ENCODE peak calls at places on chromosomes 5 and 9, in four cellular contexts. H, X, N and U are unnamed samples. For H3K27me3 and H3K9me2, the result is how much of the 10 kb centered on the place peaks cover.

GRCh38 chr5:160359816-160360215 is 10.6 kb downstream of the C1QTNF2 start:
- DNase-seq in H (no peak), X (peak), N (no peak), U (no peak)

GRCh38 chr9:110777201-110777842 is 108.7 kb downstream of the MUSK start:
- DNase-seq in H (no peak), X (no peak), N (no peak), U (no peak)

GRCh38 chr5:125059255-125060050 is 313.0 kb upstream of the ZNF608 start:
- DNase-seq in H (peak), X (no peak), N (no peak), U (no peak)

GRCh38 chr5:32325067-32325466 is 12.3 kb upstream of the MTMR12 start:
- DNase-seq in H (no peak), X (no peak), N (no peak), U (no peak)

GRCh38 chr5:150641006-150641570 is 628 bp downstream of the SYNPO start:
- DNase-seq in H (no peak), X (no peak), N (peak), U (peak)

GRCh38 chr9:131704195-131704983 is 35.5 kb downstream of the RAPGEF1 start:
- DNase-seq in H (no peak), X (no peak), N (peak), U (no peak)

GRCh38 chr9:121652037-121652837 is 803 bp downstream of the DAB2IP start:
- DNase-seq in H (no peak), X (peak), N (no peak), U (no peak)

GRCh38 chr5:55920784-55921183 is 69.6 kb downstream of the IL31RA start:
- DNase-seq in H (no peak), X (peak), N (peak), U (no peak)

GRCh38 chr5:162485666-162486292 is 418.2 kb downstream of the GABRG2 start:
- DNase-seq in H (no peak), X (peak), N (no peak), U (no peak)

GRCh38 chr5:141783599-141784296 is 94.5 kb downstream of the PCDH1 start:
- DNase-seq in H (no peak), X (peak), N (no peak), U (peak)

GRCh38 chr9:133754187-133754586 is 16.0 kb upstream of the SARDH start:
- DNase-seq in H (no peak), X (no peak), N (no peak), U (no peak)

GRCh38 chr9:114606597-114607207 is 4.4 kb upstream of the TMEM268 start:
- DNase-seq in H (no peak), X (no peak), N (no peak), U (no peak)

GRCh38 chr5:72465601-72466563 is 41.3 kb downstream of the ZNF366 start:
- DNase-seq in H (no peak), X (no peak), N (peak), U (no peak)

GRCh38 chr5:9617191-9617590 is 13.0 kb downstream of the TAS2R1 start:
- DNase-seq in H (no peak), X (no peak), N (peak), U (no peak)

GRCh38 chr5:155898284-155898683 is 428.7 kb upstream of the SGCD start:
- DNase-seq in H (no peak), X (no peak), N (no peak), U (no peak)

GRCh38 chr5:68911840-68912690 is 181.7 kb upstream of the SLC30A5 start:
- DNase-seq in H (no peak), X (no peak), N (peak), U (no peak)

GRCh38 chr5:128736567-128736966 is 198.5 kb upstream of the FBN2 start:
- DNase-seq in H (peak), X (peak), N (peak), U (no peak)

GRCh38 chr5:1380011-1380817 is 35.3 kb upstream of the CLPTM1L start:
- DNase-seq in H (no peak), X (peak), N (no peak), U (no peak)

GRCh38 chr9:69339620-69340019 is 14.6 kb downstream of the ENTREP1 start:
- DNase-seq in H (no peak), X (peak), N (no peak), U (no peak)

DNA sequence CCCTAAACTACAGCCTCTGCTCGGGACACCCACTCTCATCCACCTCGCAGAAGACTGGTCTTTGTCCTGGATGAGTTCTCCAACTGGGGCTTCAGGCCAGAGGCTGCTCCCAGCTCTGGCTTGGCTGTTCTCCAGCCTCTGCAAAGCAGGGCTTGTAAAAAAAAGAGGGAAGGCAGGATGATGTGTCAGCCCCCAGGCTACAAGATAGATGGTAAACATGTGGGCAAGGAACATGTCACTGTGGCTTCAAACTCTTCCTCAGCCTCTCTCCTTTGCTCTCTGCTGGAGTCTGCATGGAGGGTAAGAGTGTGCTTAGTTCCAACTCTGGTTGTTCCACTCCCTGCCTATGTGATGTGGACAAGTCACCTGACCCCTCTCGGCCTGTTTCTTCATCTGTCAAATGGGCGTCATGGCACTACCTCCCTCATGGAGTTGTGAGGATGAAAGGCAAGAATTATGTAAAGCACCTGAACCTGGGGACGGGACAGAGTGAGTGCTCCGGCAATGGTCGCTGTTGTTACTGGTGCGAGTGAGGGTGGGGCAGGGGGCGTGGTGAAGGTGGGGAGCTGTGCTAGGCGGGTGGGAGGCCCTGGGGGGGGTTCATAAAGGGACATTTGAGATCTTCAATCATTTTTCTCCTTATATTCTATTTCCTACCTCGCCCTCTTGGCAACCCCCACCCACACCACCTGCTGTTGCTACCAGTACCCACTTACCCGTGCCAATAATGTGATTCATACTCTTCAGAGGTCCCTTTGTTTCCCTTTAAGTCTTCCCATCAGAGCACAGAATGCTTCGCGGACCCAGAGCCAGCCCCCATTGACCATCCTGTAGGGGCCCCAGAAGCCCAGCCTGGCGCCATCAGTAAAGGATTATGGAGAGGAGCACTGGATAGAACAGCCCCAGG is 6.8 kb upstream of the ZNF79 start:
- DNase-seq in H (no peak), X (no peak), N (peak), U (peak)
- H2AFZ ChIP-seq in H (no peak), X (no peak), N (no peak), U (no peak)

DNA sequence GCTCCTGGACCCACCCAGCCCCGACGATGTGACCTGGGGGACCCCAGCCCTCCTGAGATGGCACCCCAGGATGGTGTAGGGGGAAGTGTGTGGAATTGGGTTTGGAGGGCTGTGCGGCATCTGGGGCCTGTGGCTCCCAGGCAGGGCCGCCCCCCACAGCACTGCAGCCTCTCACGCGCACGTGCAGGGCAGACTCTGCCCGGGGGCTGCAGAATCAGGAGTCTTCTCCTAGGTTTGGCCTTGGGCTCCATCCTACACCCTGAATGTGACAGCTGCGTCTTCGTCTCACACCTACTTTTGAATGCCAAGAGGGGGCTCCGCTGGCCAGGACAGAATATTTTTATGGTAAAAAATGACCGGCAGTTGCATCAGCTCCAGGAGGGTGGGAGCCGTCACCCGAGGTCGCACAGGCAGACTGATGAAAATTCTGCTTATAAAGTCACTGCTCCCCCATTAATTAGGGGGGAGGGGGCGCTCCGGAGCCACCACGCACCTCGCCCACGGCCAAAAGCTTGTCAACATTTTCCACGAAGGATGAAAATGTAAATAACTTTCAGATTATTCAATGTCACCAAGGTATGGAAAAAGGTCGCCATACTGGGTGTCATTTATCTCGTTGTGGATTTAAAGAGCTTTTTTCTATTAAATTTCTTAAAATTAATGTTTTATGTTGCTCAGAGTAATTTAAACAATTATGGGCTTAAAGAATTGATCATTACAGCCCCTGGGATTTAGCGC is 13.2 kb downstream of the LHX3 start:
- DNase-seq in H (no peak), X (peak), N (no peak), U (no peak)
- H3K27me3 ChIP-seq in H (under half), X (half or more), N (under half), U (under half)

DNA sequence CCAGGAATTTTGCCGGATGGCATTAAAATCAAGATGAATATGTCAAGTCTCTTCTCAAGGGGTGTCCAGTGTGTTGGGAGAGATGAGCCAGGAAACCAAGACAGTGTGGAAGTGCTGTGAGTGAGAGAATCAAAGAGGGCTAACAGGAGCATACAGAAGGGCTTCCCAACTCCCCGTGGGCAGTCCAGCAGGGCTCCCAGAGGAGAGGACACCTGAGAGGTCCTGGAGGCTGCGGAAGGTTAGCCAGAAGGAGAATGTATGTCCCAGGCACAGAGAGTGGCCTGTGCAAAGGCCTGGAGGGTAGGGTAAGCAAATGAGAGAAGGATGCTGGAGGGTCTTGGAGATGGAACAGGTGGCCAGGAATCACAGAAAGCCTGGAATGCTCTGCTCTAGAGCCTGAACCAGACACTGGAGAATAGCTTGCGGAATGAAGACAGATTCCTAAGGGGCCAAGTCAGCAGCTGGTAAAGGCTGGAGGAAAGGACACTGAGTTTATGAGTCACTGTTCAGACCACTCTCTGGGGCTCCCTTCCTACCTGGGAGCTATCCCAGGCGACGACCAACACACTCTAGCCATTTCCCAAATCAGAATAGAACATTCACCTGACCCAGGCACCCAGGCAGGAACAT is 59.4 kb downstream of the SLC22A5 start:
- DNase-seq in H (no peak), X (no peak), N (peak), U (peak)
- H3K9me2 ChIP-seq in H (under half), X (under half), N (under half), U (under half)

DNA sequence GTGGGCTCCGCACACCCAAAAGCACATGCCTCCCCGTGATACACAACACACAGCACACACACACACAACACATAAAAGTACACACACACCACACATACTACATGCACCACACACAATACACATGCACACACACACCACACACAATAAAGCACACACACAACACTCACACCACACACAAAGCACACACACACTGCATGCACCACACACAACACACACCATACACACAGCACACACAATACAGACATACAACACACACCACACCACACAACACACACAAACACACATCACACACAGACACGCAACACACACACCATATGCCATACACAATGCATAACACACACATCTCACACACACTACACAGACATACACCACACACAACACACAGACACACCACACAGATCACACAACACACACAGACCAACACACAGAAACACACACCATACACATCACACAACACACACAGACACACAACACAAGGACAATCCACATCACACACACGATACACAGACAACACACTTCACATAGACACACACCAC is 3.4 kb upstream of the CCDC187 start:
- DNase-seq in H (no peak), X (no peak), N (no peak), U (no peak)
- H2AFZ ChIP-seq in H (no peak), X (no peak), N (no peak), U (no peak)

GRCh38 chr9:99895510-99895909 is 10.9 kb upstream of the STX17 start:
- DNase-seq in H (no peak), X (no peak), N (no peak), U (no peak)
- H3K27me3 ChIP-seq in H (under half), X (under half), N (under half), U (under half)

GRCh38 chr9:99143661-99144060 is 38.7 kb downstream of the TGFBR1 start:
- DNase-seq in H (no peak), X (no peak), N (peak), U (no peak)
- H3K9me2 ChIP-seq in H (under half), X (under half), N (under half), U (under half)

GRCh38 chr5:39156082-39156481 is 63.3 kb downstream of the FYB1 start:
- DNase-seq in H (no peak), X (no peak), N (no peak), U (no peak)
- H2AFZ ChIP-seq in H (no peak), X (no peak), N (no peak), U (no peak)

GRCh38 chr9:129511320-129511900 is 109.5 kb downstream of the C9orf50 start:
- DNase-seq in H (no peak), X (no peak), N (no peak), U (no peak)

GRCh38 chr9:129514891-129515290 is 106.0 kb downstream of the C9orf50 start:
- DNase-seq in H (no peak), X (no peak), N (no peak), U (no peak)

GRCh38 chr9:129513856-129514496 is 106.9 kb downstream of the C9orf50 start:
- DNase-seq in H (no peak), X (no peak), N (no peak), U (no peak)

GRCh38 chr9:129514497-129514867 is 106.4 kb downstream of the C9orf50 start:
- DNase-seq in H (no peak), X (no peak), N (no peak), U (no peak)

DNA sequence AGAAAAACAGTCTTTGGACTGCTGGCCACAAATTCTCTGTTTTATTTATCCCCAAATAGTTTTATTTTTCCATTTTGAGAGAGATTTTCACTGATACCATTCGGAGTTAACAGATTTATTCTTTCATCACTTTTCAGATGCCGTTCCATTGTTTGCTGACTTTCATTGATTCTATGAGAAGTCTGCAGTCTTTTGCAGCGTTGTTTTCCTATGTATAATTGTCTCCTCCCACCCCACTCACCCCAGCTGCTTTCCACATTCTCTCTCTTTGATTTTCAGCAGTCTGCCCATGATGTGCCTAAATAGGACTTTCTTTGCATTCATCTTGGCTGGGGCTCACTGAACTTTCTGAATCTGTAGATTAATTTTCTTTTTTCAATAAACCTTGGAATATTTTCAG is 107.6 kb downstream of the C9orf50 start:
- DNase-seq in H (no peak), X (no peak), N (no peak), U (no peak)
- H3K27me3 ChIP-seq in H (under half), X (under half), N (under half), U (under half)